ENCODE peak calls at places on chromosome 16, in four cellular contexts. M, H, T and S are unnamed samples.

GRCh38 chr16:878071-878784 is 77.7 kb upstream of the GNG13 start:
- ATAC-seq in M (no peak), T (no peak), H (no peak), S (peak; percentile 65)

GRCh38 chr16:87581867-87582220 is 20.5 kb upstream of the JPH3 start:
- ATAC-seq in T (peak; percentile 61), M (peak; percentile 65), H (no peak), S (peak; percentile 96)

GRCh38 chr16:19119564-19119963 is 5.8 kb downstream of the ITPRIPL2 start:
- ATAC-seq in T (no peak), H (no peak), M (no peak), S (peak; percentile 44)

GRCh38 chr16:4862639-4863038 is 15.4 kb downstream of the UBN1 start:
- ATAC-seq in H (no peak), T (peak; percentile 70), M (peak; percentile 78), S (no peak)

GRCh38 chr16:49866533-49867155 is 10.7 kb upstream of the ZNF423 start:
- ATAC-seq in M (no peak), H (no peak), T (no peak), S (no peak)

GRCh38 chr16:69119536-69119935 is 12.9 kb downstream of the CHTF8 start:
- ATAC-seq in T (no peak), H (no peak), M (no peak), S (no peak)

GRCh38 chr16:69166221-69166833 is 20.6 kb upstream of the SNTB2 start:
- ATAC-seq in H (peak; percentile 64), M (no peak), T (no peak), S (peak; percentile 73)

GRCh38 chr16:3168706-3169105 is 19.3 kb upstream of the OR1F1 start:
- ATAC-seq in H (no peak), T (no peak), M (no peak), S (no peak)

GRCh38 chr16:27522173-27522707 is 27.5 kb downstream of the GTF3C1 start:
- ATAC-seq in T (no peak), M (no peak), H (no peak), S (no peak)

GRCh38 chr16:27377666-27378485 is 24.1 kb upstream of the IL21R start:
- ATAC-seq in M (no peak), H (peak; percentile 59), T (no peak), S (no peak)

GRCh38 chr16:56894331-56894917 is 29.4 kb downstream of the SLC12A3 start:
- ATAC-seq in H (no peak), T (no peak), M (no peak), S (no peak)

GRCh38 chr16:67043420-67043819 is 14.5 kb downstream of the CBFB start:
- ATAC-seq in T (no peak), M (no peak), H (no peak), S (no peak)

GRCh38 chr16:21199607-21200218 is 11.7 kb downstream of the ZP2 start:
- ATAC-seq in T (no peak), H (no peak), M (no peak), S (no peak)

GRCh38 chr16:84547539-84548058 is 43.1 kb upstream of the MEAK7 start:
- ATAC-seq in M (no peak), H (no peak), T (no peak), S (no peak)

GRCh38 chr16:30570621-30571443 is 682 bp downstream of the ZNF688 start:
- ATAC-seq in T (no peak), M (peak; percentile 0), H (no peak), S (peak; percentile 13)

GRCh38 chr16:89828870-89829629 is 775 bp downstream of the SPIRE2 start:
- ATAC-seq in H (no peak), T (no peak), M (peak; percentile 1), S (peak; percentile 16)

GRCh38 chr16:26204138-26204537 is 512.4 kb downstream of the HS3ST4 start:
- ATAC-seq in M (no peak), T (no peak), H (no peak), S (no peak)

GRCh38 chr16:11602321-11602720 is 15.6 kb upstream of the LITAF start:
- ATAC-seq in H (no peak), T (no peak), M (no peak), S (no peak)

GRCh38 chr16:50235581-50235980 is 30.8 kb upstream of the ADCY7 start:
- ATAC-seq in H (no peak), T (no peak), M (peak; percentile 60), S (no peak)

GRCh38 chr16:14485131-14485551 is 144.9 kb downstream of the PARN start:
- ATAC-seq in H (no peak), M (peak; percentile 51), T (no peak), S (no peak)

GRCh38 chr16:4314532-4315184 is 1.2 kb upstream of the GLIS2 start:
- ATAC-seq in T (no peak), M (no peak), H (peak; percentile 27), S (peak; percentile 42)

GRCh38 chr16:55019419-55020131 is 88.9 kb downstream of the IRX5 start:
- ATAC-seq in T (peak; percentile 35), M (peak; percentile 27), H (no peak), S (no peak)

GRCh38 chr16:31501966-31502348 is 6.2 kb downstream of the RUSF1 start:
- ATAC-seq in T (no peak), M (no peak), H (no peak), S (no peak)

GRCh38 chr16:787261-787966 is 767 bp downstream of the RPUSD1 start:
- ATAC-seq in M (no peak), T (no peak), H (no peak), S (no peak)

GRCh38 chr16:27169511-27170071 is 33.7 kb upstream of the KDM8 start:
- ATAC-seq in T (no peak), M (peak; percentile 41), H (peak; percentile 93), S (peak; percentile 60)

GRCh38 chr16:19307587-19308241 is 22.2 kb downstream of the CLEC19A start:
- ATAC-seq in M (no peak), T (peak; percentile 34), H (no peak), S (no peak)

GRCh38 chr16:69118468-69118867 is 13.0 kb downstream of the HAS3 start:
- ATAC-seq in M (no peak), H (no peak), T (no peak), S (no peak)

GRCh38 chr16:83956336-83957289 is 3.6 kb downstream of the OSGIN1 start:
- ATAC-seq in M (peak; percentile 37), T (no peak), H (peak; percentile 73), S (peak; percentile 54)

GRCh38 chr16:84563316-84563715 is 54.6 kb downstream of the COTL1 start:
- ATAC-seq in M (no peak), T (no peak), H (no peak), S (no peak)